ENCODE peak calls at places on chromosomes 4 and X, in six cellular contexts. E is IMR-90, T is mesendoderm, F is neuronal stem cell, Y is H9, C is mesenchymal stem cell. W is an unnamed sample.

GRCh38 chr4:16484711-16485110 is 258.4 kb upstream of the TAPT1 start:
- DNase-seq in Y (no peak), E (no peak), C (no peak), T (no peak), F (no peak), W (no peak)

GRCh38 chr4:6008092-6008551 is 10.1 kb downstream of the C4orf50 start:
- DNase-seq in Y (peak), T (peak), E (no peak), C (no peak), F (no peak), W (peak)

GRCh38 chr4:142615324-142615665 is 230.8 kb downstream of the INPP4B start:
- DNase-seq in F (no peak), E (peak), T (peak), C (peak), Y (no peak), W (no peak)

GRCh38 chr4:172688536-172688935 is 480.1 kb upstream of the GALNT7 start:
- DNase-seq in F (no peak), Y (no peak), T (peak), E (no peak), C (no peak), W (no peak)

GRCh38 chr4:158949094-158949493 is 153.8 kb upstream of the RAPGEF2 start:
- DNase-seq in Y (no peak), E (peak), F (no peak), T (no peak), C (peak), W (no peak)

GRCh38 chr4:86007042-86007441 is 352.8 kb downstream of the MAPK10 start:
- DNase-seq in F (no peak), Y (no peak), T (no peak), E (no peak), C (no peak), W (no peak)

GRCh38 chr4:181753189-181753588 is 490.0 kb upstream of the TENM3 start:
- DNase-seq in Y (no peak), E (no peak), T (no peak), F (no peak), C (no peak), W (no peak)

GRCh38 chr4:48591372-48591771 is 101.3 kb downstream of the ZAR1 start:
- DNase-seq in Y (no peak), E (no peak), C (no peak), T (no peak), F (no peak), W (no peak)

DNA sequence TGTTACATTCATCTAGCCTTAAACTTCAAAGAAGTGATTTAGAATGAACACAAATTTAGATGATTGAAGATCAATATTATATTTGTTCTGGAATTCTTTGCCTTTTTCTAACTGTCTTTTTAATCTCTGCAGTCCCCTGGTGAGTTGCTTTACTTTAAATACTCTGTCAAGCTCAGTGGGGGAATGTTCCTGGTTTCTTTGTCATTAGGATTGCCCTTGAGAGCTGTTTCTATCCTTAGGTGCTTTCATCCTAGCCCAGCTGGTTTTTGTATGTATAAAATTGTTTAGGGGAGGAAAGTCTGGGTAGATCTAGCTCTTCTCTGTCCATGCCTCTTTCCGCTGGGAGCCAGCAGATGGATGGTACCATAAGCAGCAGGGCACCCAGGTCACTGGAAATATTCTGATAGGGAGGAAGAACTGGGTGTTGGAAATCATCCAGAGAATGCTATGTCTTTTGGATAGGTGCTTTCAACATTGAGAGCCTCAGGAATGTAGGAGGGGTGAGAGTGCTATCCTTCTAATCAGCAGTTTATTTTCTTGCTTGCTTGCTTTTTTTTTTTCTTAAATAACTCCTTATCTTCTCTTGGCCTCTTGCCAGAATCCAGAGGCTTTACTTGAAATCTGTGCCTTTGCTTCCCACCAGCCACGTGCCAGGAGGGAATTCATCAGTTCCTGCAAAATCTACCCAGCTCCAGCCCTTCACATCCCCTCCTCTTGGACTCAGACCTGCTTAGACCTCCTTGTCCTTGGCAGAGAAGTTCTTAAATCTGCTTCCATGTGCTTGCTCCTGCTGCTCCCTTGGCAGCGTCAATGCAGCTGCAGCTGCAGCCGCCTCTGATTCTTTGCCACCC is 215.3 kb upstream of the ANXA3 start:
- DNase-seq in E (peak), T (peak), C (peak), F (no peak), Y (no peak), W (no peak)
- H2BK15ac ChIP-seq in E (no peak), T (peak), C (no peak), F (no peak), Y (no peak), W (peak)

GRCh38 chr4:779555-779954 is 46.4 kb downstream of the CPLX1 start:
- DNase-seq in F (no peak), C (no peak), Y (no peak), E (no peak), T (no peak), W (no peak)

GRCh38 chr4:784401-785331 is 41.3 kb downstream of the CPLX1 start:
- DNase-seq in C (no peak), T (no peak), E (no peak), F (no peak), Y (no peak), W (no peak)

GRCh38 chr4:783133-783541 is 42.8 kb downstream of the CPLX1 start:
- DNase-seq in Y (no peak), F (no peak), T (no peak), C (no peak), E (no peak), W (no peak)

GRCh38 chr4:780730-781492 is 45.0 kb downstream of the CPLX1 start:
- DNase-seq in Y (no peak), C (peak), F (no peak), T (no peak), E (peak), W (no peak)

DNA sequence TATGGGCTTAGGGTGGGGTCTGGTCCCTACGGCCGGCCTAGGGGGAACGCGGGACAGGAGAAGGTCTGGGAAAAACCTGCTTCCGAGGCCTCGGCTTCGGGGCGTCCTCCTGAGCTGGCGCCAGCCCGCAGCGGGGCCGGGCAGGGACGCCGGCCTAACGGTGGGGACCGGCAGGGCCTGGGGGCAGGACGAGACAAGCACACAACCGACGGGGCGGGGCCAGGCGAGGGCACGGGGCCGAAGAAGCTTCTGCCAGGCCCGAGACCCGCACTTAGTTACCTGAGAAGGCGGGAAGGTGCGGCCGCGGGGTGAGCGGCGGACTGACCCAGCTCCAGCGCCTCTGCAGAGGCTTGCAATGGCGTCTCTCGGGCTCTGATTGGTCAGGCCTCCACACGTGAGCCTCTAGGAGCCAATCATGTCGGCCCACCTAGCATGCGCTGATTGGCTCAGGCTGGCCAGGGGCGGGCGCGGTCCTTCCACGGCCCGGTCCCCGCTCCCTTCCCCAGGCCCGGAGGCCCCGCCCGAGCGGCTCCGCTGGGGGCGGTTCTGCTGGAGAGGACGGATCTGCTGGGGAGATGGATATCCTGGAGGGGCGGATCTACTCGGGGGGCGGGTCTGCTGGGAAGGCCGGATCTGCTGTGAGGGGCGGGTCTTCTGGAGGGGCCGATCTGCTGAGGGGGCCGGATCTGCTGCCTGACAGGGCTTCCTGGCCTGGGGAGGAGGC is 44.3 kb downstream of the CPLX1 start:
- DNase-seq in T (peak), F (peak), E (peak), C (peak), Y (peak), W (peak)
- H2BK15ac ChIP-seq in T (no peak), F (no peak), E (no peak), C (peak), Y (no peak), W (no peak)

GRCh38 chr4:10023050-10023419 is 1.7 kb upstream of the SLC2A9 start:
- DNase-seq in F (no peak), E (no peak), C (no peak), Y (peak), T (no peak), W (no peak)
- H2BK15ac ChIP-seq in F (no peak), E (no peak), C (no peak), Y (no peak), T (no peak), W (no peak)

DNA sequence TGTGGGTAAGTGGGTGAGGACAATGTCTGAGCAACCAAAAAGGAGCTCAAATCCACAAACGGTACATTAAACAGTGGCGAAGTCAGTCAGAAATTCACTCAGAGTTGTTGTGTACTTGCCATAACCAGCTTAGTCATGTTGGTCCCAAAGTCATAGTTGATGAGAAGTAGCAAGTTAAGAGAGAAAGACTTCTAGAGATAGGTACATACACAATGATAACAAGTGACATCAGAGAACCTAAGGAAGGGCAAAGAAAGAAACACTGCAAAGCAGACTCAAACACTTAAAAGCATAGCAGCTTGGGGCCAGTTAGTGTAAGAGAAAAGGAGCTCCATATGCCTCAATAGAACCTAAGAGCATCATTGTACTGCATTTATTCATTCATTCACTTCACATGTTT is 30.2 kb downstream of the DYNLT3 start:
- DNase-seq in Y (no peak), C (no peak), F (no peak), T (no peak), E (no peak), W (no peak)
- H2BK15ac ChIP-seq in Y (no peak), C (no peak), F (no peak), T (no peak), E (no peak), W (no peak)

GRCh38 chrX:12866451-12867377 is at the start of gene TLR7:
- DNase-seq in E (no peak), C (no peak), F (no peak), T (no peak), Y (no peak), W (no peak)
- H2BK15ac ChIP-seq in E (no peak), C (no peak), F (no peak), T (no peak), Y (no peak), W (no peak)